ENCODE peak calls at places on chromosomes 4 and X, in five cellular contexts. L is A549, T is NB4, X is HepG2, V is endothelial cell of umbilical vein. B is an unnamed sample.

GRCh38 chrX:24424948-24425347 is 40.1 kb upstream of the PDK3 start:
- DNase-seq in L (no peak), T (no peak), X (no peak), V (no peak), B (no peak)

GRCh38 chr4:14023036-14023435 is 395.5 kb upstream of the BOD1L1 start:
- DNase-seq in L (peak; percentile 18), T (no peak), X (no peak), V (no peak), B (no peak)

GRCh38 chr4:183078634-183079033 is 20.4 kb upstream of the WWC2 start:
- DNase-seq in L (peak; percentile 4), T (no peak), X (no peak), V (no peak), B (no peak)

GRCh38 chrX:1465261-1466231 is 12.8 kb upstream of the ASMTL start:
- DNase-seq in L (no peak), T (no peak), X (no peak), V (no peak), B (no peak)

GRCh38 chr4:25749150-25749794 is 93.6 kb downstream of the SLC34A2 start:
- DNase-seq in L (no peak), T (no peak), X (no peak), V (no peak), B (no peak)

GRCh38 chr4:87092389-87093141 is 127.9 kb downstream of the KLHL8 start:
- DNase-seq in L (peak; percentile 74), T (peak; percentile 76), X (peak; percentile 62), V (peak; percentile 63), B (peak; percentile 48)

GRCh38 chr4:146488495-146489174 is 33.1 kb downstream of the SLC10A7 start:
- DNase-seq in L (no peak), T (no peak), X (no peak), V (peak; percentile 83), B (no peak)

GRCh38 chr4:119833611-119834010 is 205.0 kb upstream of the PDE5A start:
- DNase-seq in L (no peak), T (no peak), X (no peak), V (no peak), B (no peak)

GRCh38 chr4:1872918-1873269 is 1.7 kb downstream of the NSD2 start:
- DNase-seq in L (no peak), T (peak; percentile 65), X (no peak), V (peak; percentile 67), B (peak; percentile 36)

GRCh38 chr4:106687026-106687425 is 318.4 kb upstream of the GIMD1 start:
- DNase-seq in L (no peak), T (no peak), X (no peak), V (no peak), B (no peak)

GRCh38 chrX:55593296-55593695 is 29.9 kb upstream of the FOXR2 start:
- DNase-seq in L (no peak), T (no peak), X (no peak), V (no peak), B (no peak)

GRCh38 chr4:1871471-1872021 is 353 bp downstream of the NSD2 start:
- DNase-seq in L (peak; percentile 38), T (peak; percentile 72), X (no peak), V (peak; percentile 35), B (peak; percentile 84)

GRCh38 chr4:90393215-90393614 is 266.0 kb downstream of the CCSER1 start:
- DNase-seq in L (no peak), T (no peak), X (no peak), V (no peak), B (no peak)

GRCh38 chr4:109928327-109929045 is 15.8 kb downstream of the EGF start:
- DNase-seq in L (no peak), T (no peak), X (no peak), V (no peak), B (no peak)

GRCh38 chrX:107766470-107767140 is 9.0 kb downstream of the TSC22D3 start:
- DNase-seq in L (no peak), T (peak; percentile 53), X (no peak), V (no peak), B (no peak)

GRCh38 chrX:17584248-17584681 is 153.0 kb upstream of the SCML1 start:
- DNase-seq in L (peak; percentile 21), T (no peak), X (no peak), V (no peak), B (no peak)

GRCh38 chrX:135086197-135086854 is 34.0 kb downstream of the ETDB start:
- DNase-seq in L (peak; percentile 66), T (peak; percentile 69), X (peak; percentile 39), V (peak; percentile 59), B (peak; percentile 77)

GRCh38 chrX:70444326-70445196 is at the start of gene DLG3:
- DNase-seq in L (peak; percentile 33), T (peak; percentile 22), X (no peak), V (no peak), B (peak; percentile 57)

GRCh38 chr4:101019941-101020401 is 327.4 kb downstream of the PPP3CA start:
- DNase-seq in L (peak; percentile 11), T (no peak), X (peak; percentile 25), V (peak; percentile 51), B (no peak)

GRCh38 chr4:125650557-125650956 is 335.8 kb downstream of the FAT4 start:
- DNase-seq in L (no peak), T (no peak), X (no peak), V (no peak), B (no peak)

GRCh38 chr4:1347410-1347864 is 429 bp downstream of the UVSSA start:
- DNase-seq in L (peak; percentile 49), T (peak; percentile 87), X (peak; percentile 50), V (peak; percentile 89), B (peak; percentile 76)

GRCh38 chr4:158496030-158496741 is 25.5 kb upstream of the RXFP1 start:
- DNase-seq in L (peak; percentile 15), T (peak; percentile 46), X (peak; percentile 10), V (peak; percentile 57), B (peak; percentile 26)

DNA sequence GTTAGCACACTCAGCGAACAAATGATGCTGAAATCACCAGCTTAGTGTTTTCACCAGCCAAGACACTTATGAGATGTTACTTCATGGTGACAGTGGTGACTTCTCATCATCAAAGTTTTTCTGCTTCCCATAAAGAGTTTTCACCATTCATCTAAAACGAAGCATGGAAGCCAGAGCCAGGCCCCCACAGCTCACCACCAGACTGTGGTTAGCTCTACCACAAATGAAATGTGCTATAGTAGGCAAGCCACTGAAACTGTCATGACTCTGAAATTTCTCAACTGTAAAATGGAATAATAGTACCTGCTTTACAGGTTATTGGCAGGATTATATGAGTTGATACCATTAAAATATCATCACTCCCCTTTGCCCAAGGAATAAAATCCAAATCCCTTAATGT is 56.4 kb upstream of the HHIP start:
- DNase-seq in L (no peak), T (no peak), X (no peak), V (no peak), B (no peak)
- TF ChIP-seq MYC in L (no peak), T (no peak), X (no peak), V (no peak), B (no peak)

GRCh38 chrX:69063486-69063885 is 101.8 kb downstream of the PJA1 start:
- DNase-seq in L (no peak), T (no peak), X (no peak), V (no peak), B (no peak)
- TF ChIP-seq MYC in L (no peak), T (no peak), X (no peak), V (no peak), B (no peak)

GRCh38 chr4:38889143-38889542 is 21.5 kb downstream of the FAM114A1 start:
- DNase-seq in L (peak; percentile 16), T (peak; percentile 37), X (peak; percentile 74), V (peak; percentile 89), B (no peak)
- TF ChIP-seq MYC in L (no peak), T (no peak), X (no peak), V (no peak), B (no peak)

GRCh38 chrX:16185725-16186136 is 18.4 kb downstream of the MAGEB17 start:
- DNase-seq in L (peak; percentile 39), T (peak; percentile 76), X (no peak), V (peak; percentile 74), B (peak; percentile 8)
- TF ChIP-seq MYC in L (no peak), T (no peak), X (no peak), V (no peak), B (no peak)

GRCh38 chrX:153924149-153924861 is 1.8 kb downstream of the ARHGAP4 start:
- DNase-seq in L (peak; percentile 65), T (peak; percentile 87), X (peak; percentile 58), V (peak; percentile 67), B (peak; percentile 41)
- TF ChIP-seq MYC in L (no peak), T (no peak), X (no peak), V (no peak), B (no peak)

B was measured in K562.